ENCODE peak calls at places on chromosomes 6 and 20, in nine cellular contexts. V, R, P, H, C, F, X, J and U are unnamed samples.

GRCh38 chr6:3999800-4000661 is 78.9 kb downstream of the FAM217A start:
- DNase-seq in V (no peak), R (no peak), P (no peak), H (no peak), C (no peak), F (no peak), X (no peak), J (no peak), U (no peak)

GRCh38 chr6:38671885-38672467 is 31.0 kb downstream of the GLO1 start:
- DNase-seq in V (peak), R (peak), P (no peak), H (peak), C (peak), F (peak), X (no peak), J (peak), U (peak)

GRCh38 chr6:45423901-45424627 is 46.3 kb upstream of the SUPT3H start:
- DNase-seq in V (no peak), R (no peak), P (no peak), H (no peak), C (peak), F (peak), X (peak), J (peak), U (no peak)

GRCh38 chr6:28134015-28134414 is 7.7 kb upstream of the ZKSCAN8 start:
- DNase-seq in V (no peak), R (no peak), P (peak), H (peak), C (peak), F (peak), X (no peak), J (peak), U (peak)

GRCh38 chr6:90868656-90869055 is 281.8 kb upstream of the MAP3K7 start:
- DNase-seq in V (no peak), R (no peak), P (no peak), H (no peak), C (no peak), F (no peak), X (no peak), J (no peak), U (no peak)

GRCh38 chr6:34484899-34485298 is 19.0 kb downstream of the PACSIN1 start:
- DNase-seq in V (no peak), R (no peak), P (peak), H (no peak), C (no peak), F (no peak), X (no peak), J (peak), U (peak)

GRCh38 chr20:34571753-34572152 is 13.2 kb downstream of the MAP1LC3A start:
- DNase-seq in V (no peak), R (no peak), P (no peak), H (no peak), C (no peak), F (no peak), X (no peak), J (no peak), U (no peak)

GRCh38 chr20:15091417-15092017 is 754.1 kb upstream of the FLRT3 start:
- DNase-seq in V (no peak), R (no peak), P (no peak), H (no peak), C (no peak), F (no peak), X (no peak), J (no peak), U (no peak)

GRCh38 chr20:57582432-57583288 is 21.8 kb downstream of the PCK1 start:
- DNase-seq in V (no peak), R (no peak), P (no peak), H (no peak), C (no peak), F (peak), X (peak), J (no peak), U (no peak)

GRCh38 chr6:136920216-136920857 is 1.8 kb upstream of the SLC35D3 start:
- DNase-seq in V (no peak), R (no peak), P (no peak), H (no peak), C (no peak), F (no peak), X (no peak), J (no peak), U (no peak)

GRCh38 chr6:134750669-134751068 is 199.2 kb downstream of the ALDH8A1 start:
- DNase-seq in V (peak), R (peak), P (no peak), H (no peak), C (no peak), F (no peak), X (no peak), J (no peak), U (no peak)

GRCh38 chr20:56163806-56164205 is 84.7 kb upstream of the MC3R start:
- DNase-seq in V (no peak), R (no peak), P (no peak), H (no peak), C (peak), F (no peak), X (no peak), J (no peak), U (no peak)

GRCh38 chr20:3612795-3613560 is 50.2 kb downstream of the GFRA4 start:
- DNase-seq in V (no peak), R (peak), P (no peak), H (no peak), C (peak), F (no peak), X (no peak), J (no peak), U (no peak)

GRCh38 chr6:119186490-119186889 is 108.0 kb upstream of the FAM184A start:
- DNase-seq in V (no peak), R (no peak), P (no peak), H (no peak), C (no peak), F (no peak), X (no peak), J (no peak), U (no peak)

GRCh38 chr20:63829943-63830820 is 882 bp downstream of the ZBTB46 start:
- DNase-seq in V (no peak), R (peak), P (no peak), H (peak), C (no peak), F (no peak), X (peak), J (no peak), U (no peak)

GRCh38 chr20:12159266-12159665 is 241.6 kb downstream of the BTBD3 start:
- DNase-seq in V (no peak), R (no peak), P (no peak), H (no peak), C (no peak), F (no peak), X (no peak), J (no peak), U (no peak)

GRCh38 chr20:58906894-58907293 is 54.4 kb downstream of the GNAS start:
- DNase-seq in V (no peak), R (no peak), P (no peak), H (no peak), C (no peak), F (no peak), X (no peak), J (no peak), U (no peak)

GRCh38 chr6:40356242-40356910 is 230.8 kb downstream of the LRFN2 start:
- DNase-seq in V (no peak), R (no peak), P (no peak), H (no peak), C (no peak), F (no peak), X (no peak), J (no peak), U (no peak)

GRCh38 chr20:50348118-50348517 is 157.5 kb downstream of the CEBPB start:
- DNase-seq in V (no peak), R (no peak), P (peak), H (no peak), C (no peak), F (no peak), X (no peak), J (no peak), U (no peak)

GRCh38 chr20:57659789-57660509 is 39.7 kb upstream of the ZBP1 start:
- DNase-seq in V (no peak), R (no peak), P (no peak), H (no peak), C (no peak), F (no peak), X (no peak), J (no peak), U (peak)